ENCODE peak calls at places on chromosomes 16 and 17, in ten cellular contexts. A is thoracic aorta, K is OCI-LY7, H is glutamatergic neuron, O is upper lobe of right lung, C is astrocyte of the spinal cord, V is B cell, B is dorsolateral prefrontal cortex, D is heart left ventricle, M is AG04450. N is an unnamed sample.

GRCh38 chr16:59697236-59697635 is 963.1 kb upstream of the GOT2 start:
- DNase-seq in A (no peak), K (no peak), H (no peak), O (no peak), C (no peak), V (no peak), B (no peak), D (no peak), M (no peak), N (no peak)

GRCh38 chr17:78923660-78924453 is 1.3 kb downstream of the TIMP2 start:
- DNase-seq in A (no peak), K (peak), H (no peak), O (peak), C (no peak), V (peak), B (no peak), D (no peak), M (no peak), N (peak)

GRCh38 chr16:75309899-75310430 is 58.5 kb upstream of the BCAR1 start:
- DNase-seq in A (no peak), K (no peak), H (no peak), O (no peak), C (no peak), V (no peak), B (no peak), D (no peak), M (no peak), N (no peak)

GRCh38 chr17:21239680-21240374 is 13.4 kb downstream of the NATD1 start:
- DNase-seq in A (no peak), K (peak), H (no peak), O (no peak), C (peak), V (no peak), B (no peak), D (no peak), M (no peak), N (no peak)

GRCh38 chr17:20083460-20083859 is 74.3 kb downstream of the SPECC1 start:
- DNase-seq in A (no peak), K (no peak), H (no peak), O (no peak), C (no peak), V (no peak), B (no peak), D (no peak), M (no peak), N (no peak)

GRCh38 chr17:49038138-49038537 is 41.0 kb downstream of the IGF2BP1 start:
- DNase-seq in A (no peak), K (no peak), H (no peak), O (no peak), C (no peak), V (no peak), B (no peak), D (no peak), M (no peak), N (no peak)

GRCh38 chr17:78040561-78041400 is 82.3 kb downstream of the TNRC6C start:
- DNase-seq in A (peak), K (no peak), H (no peak), O (peak), C (peak), V (peak), B (peak), D (peak), M (no peak), N (peak)

GRCh38 chr17:74330446-74330845 is 4.4 kb downstream of the KIF19 start:
- DNase-seq in A (no peak), K (no peak), H (no peak), O (no peak), C (no peak), V (no peak), B (peak), D (no peak), M (no peak), N (no peak)

GRCh38 chr17:46154151-46154816 is 38.9 kb downstream of the KANSL1 start:
- DNase-seq in A (no peak), K (peak), H (no peak), O (no peak), C (peak), V (no peak), B (no peak), D (no peak), M (no peak), N (no peak)

GRCh38 chr17:80029235-80029974 is 6.3 kb downstream of the TBC1D16 start:
- DNase-seq in A (peak), K (no peak), H (peak), O (peak), C (peak), V (no peak), B (no peak), D (peak), M (no peak), N (peak)

GRCh38 chr16:8768701-8769100 is 28.7 kb downstream of the TMEM186 start:
- DNase-seq in A (no peak), K (no peak), H (no peak), O (no peak), C (no peak), V (no peak), B (no peak), D (no peak), M (no peak), N (no peak)

GRCh38 chr16:81625544-81626152 is 153.4 kb upstream of the PLCG2 start:
- DNase-seq in A (no peak), K (no peak), H (no peak), O (no peak), C (peak), V (no peak), B (no peak), D (peak), M (no peak), N (peak)

GRCh38 chr17:65294184-65294719 is 157.1 kb downstream of the RGS9 start:
- DNase-seq in A (no peak), K (peak), H (peak), O (peak), C (peak), V (peak), B (peak), D (peak), M (peak), N (peak)

GRCh38 chr17:67364847-67365761 is 1.3 kb downstream of the PSMD12 start:
- DNase-seq in A (no peak), K (no peak), H (no peak), O (no peak), C (no peak), V (no peak), B (no peak), D (no peak), M (no peak), N (no peak)

GRCh38 chr16:71542377-71542776 is 16.2 kb downstream of the CHST4 start:
- DNase-seq in A (no peak), K (peak), H (peak), O (peak), C (no peak), V (peak), B (no peak), D (peak), M (no peak), N (no peak)

GRCh38 chr16:68563631-68564366 is 24.7 kb downstream of the ZFP90 start:
- DNase-seq in A (no peak), K (no peak), H (no peak), O (no peak), C (peak), V (no peak), B (no peak), D (no peak), M (no peak), N (no peak)

GRCh38 chr17:59711936-59712335 is 4.5 kb downstream of the VMP1 start:
- DNase-seq in A (no peak), K (no peak), H (no peak), O (no peak), C (no peak), V (no peak), B (no peak), D (no peak), M (no peak), N (no peak)

GRCh38 chr16:78127130-78127529 is 27.7 kb downstream of the WWOX start:
- DNase-seq in A (no peak), K (no peak), H (no peak), O (no peak), C (peak), V (no peak), B (no peak), D (no peak), M (no peak), N (no peak)

GRCh38 chr17:1820518-1821252 is 9.0 kb downstream of the SMYD4 start:
- DNase-seq in A (no peak), K (peak), H (no peak), O (no peak), C (peak), V (no peak), B (no peak), D (no peak), M (no peak), N (no peak)

GRCh38 chr16:13453938-13454553 is 465.9 kb upstream of the ERCC4 start:
- DNase-seq in A (no peak), K (peak), H (peak), O (no peak), C (peak), V (peak), B (no peak), D (no peak), M (no peak), N (no peak)

GRCh38 chr17:69560987-69561441 is 146.5 kb downstream of the MAP2K6 start:
- DNase-seq in A (no peak), K (no peak), H (no peak), O (no peak), C (no peak), V (no peak), B (no peak), D (no peak), M (no peak), N (no peak)

GRCh38 chr17:46947236-46947635 is 24.3 kb downstream of the GOSR2 start:
- DNase-seq in A (no peak), K (no peak), H (no peak), O (no peak), C (no peak), V (no peak), B (no peak), D (no peak), M (no peak), N (no peak)

GRCh38 chr16:81524382-81524781 is 79.8 kb downstream of the CMIP start:
- DNase-seq in A (no peak), K (no peak), H (no peak), O (peak), C (no peak), V (no peak), B (no peak), D (peak), M (no peak), N (no peak)

GRCh38 chr17:31823014-31823413 is 36.0 kb downstream of the COPRS start:
- DNase-seq in A (no peak), K (no peak), H (no peak), O (no peak), C (no peak), V (no peak), B (no peak), D (no peak), M (no peak), N (no peak)

GRCh38 chr17:21285164-21286065 is 904 bp downstream of the MAP2K3 start:
- DNase-seq in A (no peak), K (peak), H (no peak), O (peak), C (no peak), V (no peak), B (no peak), D (peak), M (no peak), N (no peak)

GRCh38 chr16:53912155-53912554 is 208.2 kb downstream of the FTO start:
- DNase-seq in A (no peak), K (no peak), H (no peak), O (no peak), C (no peak), V (no peak), B (no peak), D (no peak), M (no peak), N (no peak)

GRCh38 chr17:44627513-44627912 is 28.8 kb upstream of the MEIOC start:
- DNase-seq in A (no peak), K (no peak), H (no peak), O (no peak), C (no peak), V (no peak), B (no peak), D (no peak), M (no peak), N (no peak)

GRCh38 chr16:49698931-49699715 is 156.8 kb downstream of the ZNF423 start:
- DNase-seq in A (no peak), K (no peak), H (peak), O (no peak), C (peak), V (no peak), B (no peak), D (peak), M (no peak), N (peak)

GRCh38 chr17:79003661-79004411 is 5.7 kb downstream of the CANT1 start:
- DNase-seq in A (no peak), K (no peak), H (no peak), O (no peak), C (no peak), V (no peak), B (no peak), D (no peak), M (no peak), N (peak)

GRCh38 chr17:77948690-77949114 is 9.8 kb upstream of the TNRC6C start:
- DNase-seq in A (no peak), K (no peak), H (no peak), O (no peak), C (peak), V (no peak), B (no peak), D (no peak), M (peak), N (no peak)

GRCh38 chr17:8387914-8388651 is 5.1 kb upstream of the RPL26 start:
- DNase-seq in A (no peak), K (no peak), H (no peak), O (no peak), C (no peak), V (no peak), B (no peak), D (no peak), M (no peak), N (no peak)

GRCh38 chr17:61159415-61159814 is 240.2 kb upstream of the TBX2 start:
- DNase-seq in A (no peak), K (no peak), H (no peak), O (no peak), C (peak), V (no peak), B (no peak), D (no peak), M (no peak), N (no peak)
- TF ChIP-seq CTCF in A (no peak), K (no peak), H (no peak), O (no peak), C (no peak), V (no peak), B (no peak), D (no peak), M (no peak), N (no peak)

GRCh38 chr17:4551141-4551540 is 4.0 kb downstream of the MYBBP1A start:
- DNase-seq in A (no peak), K (no peak), H (no peak), O (no peak), C (no peak), V (no peak), B (no peak), D (peak), M (no peak), N (no peak)
- TF ChIP-seq CTCF in A (no peak), K (peak), H (no peak), O (no peak), C (no peak), V (no peak), B (no peak), D (no peak), M (peak), N (no peak)

DNA sequence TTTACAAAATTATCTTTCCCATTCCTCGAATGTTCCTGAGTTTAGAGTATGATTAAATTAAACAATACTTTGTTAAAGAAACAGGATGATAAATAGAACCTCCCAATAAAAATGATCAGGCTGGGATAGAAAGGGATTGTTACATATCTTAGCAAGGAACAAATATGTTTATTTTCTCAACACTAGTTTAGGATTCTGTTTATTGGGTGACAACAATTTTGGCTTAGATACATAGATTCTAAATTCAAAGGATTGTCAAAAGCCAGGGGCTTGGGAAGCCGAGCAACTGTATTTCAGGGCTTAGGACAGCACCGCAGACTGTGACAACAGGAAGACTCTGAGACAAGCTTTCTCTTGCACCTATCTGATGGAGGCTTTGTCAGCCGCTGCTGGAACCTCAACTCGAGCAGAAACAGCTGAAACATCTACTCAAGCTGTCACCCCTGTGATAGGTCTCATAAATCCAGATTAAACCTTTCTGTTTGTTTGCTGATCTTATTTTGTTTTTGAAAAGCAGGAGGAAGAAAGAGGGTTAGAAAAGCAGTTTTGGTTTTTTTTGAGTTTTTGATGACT is 562.8 kb upstream of the ZFHX3 start:
- DNase-seq in A (no peak), K (no peak), H (no peak), O (no peak), C (no peak), V (no peak), B (no peak), D (no peak), M (no peak), N (no peak)
- TF ChIP-seq CTCF in A (no peak), K (no peak), H (no peak), O (no peak), C (no peak), V (no peak), B (no peak), D (no peak), M (no peak), N (no peak)

GRCh38 chr16:89491238-89491869 is 993 bp upstream of the ANKRD11 start:
- DNase-seq in A (no peak), K (peak), H (no peak), O (no peak), C (no peak), V (peak), B (no peak), D (no peak), M (no peak), N (no peak)
- TF ChIP-seq CTCF in A (peak), K (peak), H (peak), O (no peak), C (no peak), V (peak), B (no peak), D (no peak), M (peak), N (no peak)

GRCh38 chr17:41735744-41736143 is 1.3 kb upstream of the HAP1 start:
- DNase-seq in A (no peak), K (no peak), H (no peak), O (no peak), C (no peak), V (no peak), B (no peak), D (no peak), M (no peak), N (no peak)
- TF ChIP-seq CTCF in A (no peak), K (no peak), H (no peak), O (no peak), C (no peak), V (no peak), B (no peak), D (no peak), M (no peak), N (no peak)